ENCODE peak calls at places on chromosome 18, in five cellular contexts. One of them, this sample, is unnamed. For H3K9me3, H3K27me3 and H3K36me3, the result is how much of the 10 kb centered on the place peaks cover.

GRCh38 chr18:12737243-12737902 is 34.5 kb downstream of the PSMG2 start:
- DNase-seq in CD8-positive, alpha-beta memory T cell: no peak
- DNase-seq in PC-3: no peak
- DNase-seq in PC-9: no peak
- DNase-seq in esophagus squamous epithelium: no peak
- DNase-seq in this sample: no peak

GRCh38 chr18:35619468-35619867 is 37.9 kb downstream of the GALNT1 start:
- DNase-seq in esophagus squamous epithelium: no peak
- DNase-seq in PC-9: no peak
- DNase-seq in CD8-positive, alpha-beta memory T cell: no peak
- DNase-seq in PC-3: no peak
- DNase-seq in this sample: no peak

GRCh38 chr18:62939433-62939832 is 224.1 kb downstream of the PHLPP1 start:
- DNase-seq in CD8-positive, alpha-beta memory T cell: no peak
- DNase-seq in esophagus squamous epithelium: no peak
- DNase-seq in PC-9: no peak
- DNase-seq in PC-3: no peak
- DNase-seq in this sample: no peak

GRCh38 chr18:60471652-60472051 is 99.1 kb upstream of the MC4R start:
- DNase-seq in PC-9: no peak
- DNase-seq in CD8-positive, alpha-beta memory T cell: no peak
- DNase-seq in esophagus squamous epithelium: no peak
- DNase-seq in PC-3: peak
- DNase-seq in this sample: no peak

GRCh38 chr18:33593261-33593660 is 15.2 kb downstream of the ASXL3 start:
- DNase-seq in CD8-positive, alpha-beta memory T cell: no peak
- DNase-seq in PC-9: no peak
- DNase-seq in PC-3: no peak
- DNase-seq in esophagus squamous epithelium: no peak
- DNase-seq in this sample: no peak

GRCh38 chr18:73520229-73520628 is 627.4 kb downstream of the FBXO15 start:
- DNase-seq in CD8-positive, alpha-beta memory T cell: no peak
- DNase-seq in PC-3: no peak
- DNase-seq in PC-9: no peak
- DNase-seq in esophagus squamous epithelium: no peak
- DNase-seq in this sample: no peak

GRCh38 chr18:62331581-62332436 is 6.7 kb downstream of the TNFRSF11A start:
- DNase-seq in PC-3: peak
- DNase-seq in CD8-positive, alpha-beta memory T cell: no peak
- DNase-seq in esophagus squamous epithelium: no peak
- DNase-seq in PC-9: no peak
- DNase-seq in this sample: no peak

GRCh38 chr18:76452357-76452756 is 42.7 kb downstream of the ZNF516 start:
- DNase-seq in PC-9: no peak
- DNase-seq in CD8-positive, alpha-beta memory T cell: no peak
- DNase-seq in esophagus squamous epithelium: no peak
- DNase-seq in PC-3: no peak
- DNase-seq in this sample: no peak

GRCh38 chr18:75162467-75162866 is 46.5 kb downstream of the PTGR3 start:
- DNase-seq in PC-3: peak
- DNase-seq in esophagus squamous epithelium: no peak
- DNase-seq in PC-9: no peak
- DNase-seq in CD8-positive, alpha-beta memory T cell: no peak
- DNase-seq in this sample: no peak

GRCh38 chr18:13799396-13799795 is 24.6 kb upstream of the MC5R start:
- DNase-seq in PC-3: no peak
- DNase-seq in CD8-positive, alpha-beta memory T cell: no peak
- DNase-seq in esophagus squamous epithelium: no peak
- DNase-seq in PC-9: no peak
- DNase-seq in this sample: no peak

GRCh38 chr18:77811510-77811909 is 561.9 kb downstream of the GALR1 start:
- DNase-seq in PC-3: peak
- DNase-seq in PC-9: no peak
- DNase-seq in CD8-positive, alpha-beta memory T cell: no peak
- DNase-seq in esophagus squamous epithelium: no peak
- DNase-seq in this sample: no peak

GRCh38 chr18:13374468-13375301 is 156.1 kb downstream of the LDLRAD4 start:
- DNase-seq in esophagus squamous epithelium: no peak
- DNase-seq in CD8-positive, alpha-beta memory T cell: no peak
- DNase-seq in PC-3: no peak
- DNase-seq in PC-9: no peak
- DNase-seq in this sample: no peak

GRCh38 chr18:55833543-55833942 is 245.6 kb upstream of the TCF4 start:
- DNase-seq in CD8-positive, alpha-beta memory T cell: no peak
- DNase-seq in PC-9: peak
- DNase-seq in PC-3: peak
- DNase-seq in esophagus squamous epithelium: no peak
- DNase-seq in this sample: no peak

GRCh38 chr18:24499814-24500601 is 39.6 kb downstream of the HRH4 start:
- DNase-seq in PC-3: no peak
- DNase-seq in PC-9: no peak
- DNase-seq in CD8-positive, alpha-beta memory T cell: no peak
- DNase-seq in esophagus squamous epithelium: no peak
- DNase-seq in this sample: no peak

GRCh38 chr18:74540689-74541421 is 6.6 kb downstream of the CNDP1 start:
- DNase-seq in esophagus squamous epithelium: no peak
- DNase-seq in PC-3: no peak
- DNase-seq in CD8-positive, alpha-beta memory T cell: no peak
- DNase-seq in PC-9: no peak
- DNase-seq in this sample: no peak

GRCh38 chr18:31651369-31651768 is 33.0 kb downstream of the B4GALT6 start:
- DNase-seq in PC-9: no peak
- DNase-seq in esophagus squamous epithelium: no peak
- DNase-seq in CD8-positive, alpha-beta memory T cell: no peak
- DNase-seq in PC-3: no peak
- DNase-seq in this sample: no peak

GRCh38 chr18:60675801-60676200 is 303.2 kb upstream of the MC4R start:
- DNase-seq in PC-9: peak
- DNase-seq in PC-3: peak
- DNase-seq in CD8-positive, alpha-beta memory T cell: no peak
- DNase-seq in esophagus squamous epithelium: no peak
- DNase-seq in this sample: no peak

GRCh38 chr18:61394983-61395382 is 61.8 kb downstream of the CDH20 start:
- DNase-seq in esophagus squamous epithelium: no peak
- DNase-seq in PC-3: no peak
- DNase-seq in PC-9: no peak
- DNase-seq in CD8-positive, alpha-beta memory T cell: no peak
- DNase-seq in this sample: no peak

GRCh38 chr18:23738151-23738550 is 48.9 kb downstream of the LAMA3 start:
- DNase-seq in esophagus squamous epithelium: no peak
- DNase-seq in PC-9: no peak
- DNase-seq in CD8-positive, alpha-beta memory T cell: no peak
- DNase-seq in PC-3: no peak
- DNase-seq in this sample: no peak

GRCh38 chr18:24987271-24987932 is 364.6 kb downstream of the ZNF521 start:
- DNase-seq in PC-9: no peak
- DNase-seq in PC-3: no peak
- DNase-seq in CD8-positive, alpha-beta memory T cell: no peak
- DNase-seq in esophagus squamous epithelium: no peak
- DNase-seq in this sample: no peak

GRCh38 chr18:62745089-62745751 is 29.9 kb downstream of the PHLPP1 start:
- DNase-seq in esophagus squamous epithelium: no peak
- DNase-seq in PC-9: no peak
- DNase-seq in PC-3: no peak
- DNase-seq in CD8-positive, alpha-beta memory T cell: no peak
- DNase-seq in this sample: no peak

GRCh38 chr18:40868110-40868858 is 1086.8 kb upstream of the PIK3C3 start:
- DNase-seq in PC-3: peak
- DNase-seq in esophagus squamous epithelium: no peak
- DNase-seq in CD8-positive, alpha-beta memory T cell: no peak
- DNase-seq in PC-9: peak
- DNase-seq in this sample: no peak

GRCh38 chr18:77052656-77053309 is 79.8 kb downstream of the MBP start:
- DNase-seq in CD8-positive, alpha-beta memory T cell: no peak
- DNase-seq in PC-3: no peak
- DNase-seq in PC-9: no peak
- DNase-seq in esophagus squamous epithelium: no peak
- DNase-seq in this sample: no peak

GRCh38 chr18:23451011-23451410 is 2.1 kb upstream of the RIOK3 start:
- DNase-seq in esophagus squamous epithelium: no peak
- DNase-seq in PC-3: no peak
- DNase-seq in PC-9: no peak
- DNase-seq in CD8-positive, alpha-beta memory T cell: no peak
- DNase-seq in this sample: no peak

GRCh38 chr18:32549248-32549842 is 78.7 kb upstream of the GAREM1 start:
- DNase-seq in PC-3: peak
- DNase-seq in esophagus squamous epithelium: no peak
- DNase-seq in CD8-positive, alpha-beta memory T cell: peak
- DNase-seq in PC-9: peak
- DNase-seq in this sample: no peak

GRCh38 chr18:76604642-76605240 is 109.7 kb upstream of the ZNF516 start:
- DNase-seq in PC-3: no peak
- DNase-seq in esophagus squamous epithelium: no peak
- DNase-seq in PC-9: peak
- DNase-seq in CD8-positive, alpha-beta memory T cell: no peak
- DNase-seq in this sample: no peak

GRCh38 chr18:11581286-11581685 is 28.1 kb upstream of the SLC35G4 start:
- DNase-seq in esophagus squamous epithelium: no peak
- DNase-seq in PC-3: no peak
- DNase-seq in PC-9: no peak
- DNase-seq in CD8-positive, alpha-beta memory T cell: no peak
- DNase-seq in this sample: no peak

GRCh38 chr18:331231-331771 is 63.5 kb upstream of the THOC1 start:
- DNase-seq in CD8-positive, alpha-beta memory T cell: no peak
- DNase-seq in PC-9: no peak
- DNase-seq in PC-3: no peak
- DNase-seq in esophagus squamous epithelium: no peak
- DNase-seq in this sample: no peak

GRCh38 chr18:51588616-51589015 is 391.1 kb upstream of the MEX3C start:
- DNase-seq in PC-3: no peak
- DNase-seq in esophagus squamous epithelium: no peak
- DNase-seq in PC-9: no peak
- DNase-seq in CD8-positive, alpha-beta memory T cell: no peak
- DNase-seq in this sample: no peak

GRCh38 chr18:36758001-36758400 is 70.8 kb downstream of the TPGS2 start:
- DNase-seq in CD8-positive, alpha-beta memory T cell: no peak
- DNase-seq in PC-3: no peak
- DNase-seq in esophagus squamous epithelium: no peak
- DNase-seq in PC-9: no peak
- DNase-seq in this sample: no peak

GRCh38 chr18:905948-906415 is 1.3 kb downstream of the ADCYAP1 start:
- DNase-seq in PC-3: no peak
- DNase-seq in esophagus squamous epithelium: no peak
- DNase-seq in PC-9: no peak
- DNase-seq in CD8-positive, alpha-beta memory T cell: no peak
- DNase-seq in this sample: no peak

GRCh38 chr18:5036523-5036922 is 160.5 kb downstream of the AKAIN1 start:
- DNase-seq in PC-9: no peak
- DNase-seq in esophagus squamous epithelium: no peak
- DNase-seq in PC-3: no peak
- DNase-seq in CD8-positive, alpha-beta memory T cell: no peak
- DNase-seq in this sample: no peak
- H3K9me3 ChIP-seq in PC-9: under half
- H3K9me3 ChIP-seq in esophagus squamous epithelium: under half
- H3K9me3 ChIP-seq in PC-3: under half
- H3K9me3 ChIP-seq in CD8-positive, alpha-beta memory T cell: under half
- H3K9me3 ChIP-seq in this sample: under half

GRCh38 chr18:57443247-57443646 is 8.1 kb downstream of the ONECUT2 start:
- DNase-seq in esophagus squamous epithelium: no peak
- DNase-seq in PC-9: no peak
- DNase-seq in CD8-positive, alpha-beta memory T cell: no peak
- DNase-seq in PC-3: no peak
- DNase-seq in this sample: no peak
- H3K27me3 ChIP-seq in esophagus squamous epithelium: under half
- H3K27me3 ChIP-seq in PC-9: under half
- H3K27me3 ChIP-seq in CD8-positive, alpha-beta memory T cell: under half
- H3K27me3 ChIP-seq in PC-3: under half
- H3K27me3 ChIP-seq in this sample: under half

GRCh38 chr18:8802031-8802679 is 96.8 kb downstream of the MTCL1 start:
- DNase-seq in PC-3: no peak
- DNase-seq in PC-9: no peak
- DNase-seq in esophagus squamous epithelium: no peak
- DNase-seq in CD8-positive, alpha-beta memory T cell: no peak
- DNase-seq in this sample: no peak

GRCh38 chr18:8800041-8800441 is 94.7 kb downstream of the MTCL1 start:
- DNase-seq in CD8-positive, alpha-beta memory T cell: no peak
- DNase-seq in esophagus squamous epithelium: no peak
- DNase-seq in PC-9: no peak
- DNase-seq in PC-3: no peak
- DNase-seq in this sample: no peak

GRCh38 chr18:8800876-8801262 is 95.5 kb downstream of the MTCL1 start:
- DNase-seq in PC-3: no peak
- DNase-seq in PC-9: no peak
- DNase-seq in CD8-positive, alpha-beta memory T cell: no peak
- DNase-seq in esophagus squamous epithelium: no peak
- DNase-seq in this sample: no peak

GRCh38 chr18:8800445-8800844 is 95.1 kb downstream of the MTCL1 start:
- DNase-seq in PC-3: peak
- DNase-seq in CD8-positive, alpha-beta memory T cell: no peak
- DNase-seq in PC-9: peak
- DNase-seq in esophagus squamous epithelium: no peak
- DNase-seq in this sample: no peak

DNA sequence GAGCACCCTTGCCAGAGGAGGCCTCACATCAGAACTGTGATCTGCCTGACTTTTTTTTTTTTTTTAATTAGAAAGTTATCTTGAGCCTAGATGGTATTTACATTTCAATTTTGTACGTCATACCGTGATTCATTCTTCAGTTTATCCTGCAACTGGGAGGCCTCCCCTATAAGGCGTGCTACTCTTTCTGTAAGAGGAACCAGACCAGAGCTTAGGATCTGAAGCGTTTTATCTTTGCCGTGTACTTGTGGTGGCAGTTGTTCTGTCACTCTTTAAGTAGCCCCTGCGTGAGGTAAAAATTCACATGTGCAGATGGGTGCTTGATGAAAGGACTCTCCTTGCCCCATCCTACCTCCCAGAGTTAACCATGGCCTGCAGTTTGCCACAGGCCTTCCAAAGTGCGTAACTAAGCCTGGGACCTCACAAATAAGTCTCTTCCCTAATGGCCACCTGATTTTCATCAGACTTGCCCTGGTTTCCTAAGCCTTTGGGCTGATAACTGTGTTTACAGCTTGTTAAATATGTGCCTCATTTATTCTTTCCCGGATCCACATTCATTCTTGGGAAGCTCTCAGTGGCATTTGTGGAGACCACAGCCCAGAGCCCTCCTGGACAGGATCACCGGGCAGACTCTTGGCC is 96.0 kb downstream of the MTCL1 start:
- DNase-seq in CD8-positive, alpha-beta memory T cell: no peak
- DNase-seq in esophagus squamous epithelium: no peak
- DNase-seq in PC-9: peak
- DNase-seq in PC-3: peak
- DNase-seq in this sample: no peak
- H3K36me3 ChIP-seq in CD8-positive, alpha-beta memory T cell: under half
- H3K36me3 ChIP-seq in esophagus squamous epithelium: under half
- H3K36me3 ChIP-seq in PC-9: under half
- H3K36me3 ChIP-seq in PC-3: under half
- H3K36me3 ChIP-seq in this sample: under half

GRCh38 chr18:79730804-79731203 is 51.2 kb downstream of the CTDP1 start:
- DNase-seq in esophagus squamous epithelium: no peak
- DNase-seq in PC-9: no peak
- DNase-seq in CD8-positive, alpha-beta memory T cell: no peak
- DNase-seq in PC-3: no peak
- DNase-seq in this sample: no peak
- H3K9me3 ChIP-seq in esophagus squamous epithelium: under half
- H3K9me3 ChIP-seq in PC-9: under half
- H3K9me3 ChIP-seq in CD8-positive, alpha-beta memory T cell: under half
- H3K9me3 ChIP-seq in PC-3: under half
- H3K9me3 ChIP-seq in this sample: under half

This sample was measured in thoracic aorta.